ENCODE peak calls at places on chromosomes 5 and 9, in ten cellular contexts. N is astrocyte; B is Peyer's patch; Y is MM.1S; U is PC-9; R is spleen; K is cardiac muscle cell; W is fibroblast of lung; P is CD8-positive, alpha-beta T cell; X is psoas muscle. O is an unnamed sample.
A peak's percentile ranks its signal among the peaks of the same experiment; 100 is the strongest.

GRCh38 chr9:3125602-3126392 is 281.9 kb upstream of the PUM3 start:
- DNase-seq in W (no peak), X (no peak), Y (no peak), U (no peak), B (no peak), N (no peak), K (no peak), P (no peak), R (no peak), O (no peak)

GRCh38 chr9:133148351-133149129 is 15.2 kb downstream of the GBGT1 start:
- DNase-seq in Y (peak; percentile 40), U (no peak), B (peak; percentile 83), R (peak; percentile 93), X (peak; percentile 87), K (peak; percentile 46), P (peak; percentile 51), N (no peak), W (peak; percentile 20), O (no peak)

GRCh38 chr9:110156416-110156815 is 51.5 kb downstream of the C9orf152 start:
- DNase-seq in Y (peak; percentile 74), R (no peak), B (no peak), P (no peak), W (no peak), U (no peak), X (no peak), K (no peak), N (no peak), O (no peak)

GRCh38 chr5:109844148-109844547 is 154.4 kb downstream of the MAN2A1 start:
- DNase-seq in P (no peak), Y (no peak), N (no peak), K (peak; percentile 14), R (no peak), X (no peak), W (peak; percentile 42), U (no peak), B (no peak), O (no peak)

GRCh38 chr5:9533096-9533495 is 12.8 kb downstream of the SEMA5A start:
- DNase-seq in N (peak; percentile 52), Y (no peak), P (no peak), B (no peak), U (no peak), R (no peak), K (no peak), W (peak; percentile 36), X (no peak), O (no peak)

GRCh38 chr9:133771486-133772482 is 33.6 kb upstream of the SARDH start:
- DNase-seq in X (peak; percentile 46), B (peak; percentile 40), Y (no peak), R (peak; percentile 65), N (no peak), P (no peak), K (no peak), W (no peak), U (no peak), O (no peak)

GRCh38 chr5:132090107-132090506 is 16.5 kb downstream of the CSF2 start:
- DNase-seq in B (no peak), K (peak; percentile 69), W (peak; percentile 82), Y (peak; percentile 54), P (no peak), N (peak; percentile 92), R (no peak), X (no peak), U (peak; percentile 77), O (peak; percentile 55)

GRCh38 chr5:15834596-15835245 is 334.7 kb downstream of the FBXL7 start:
- DNase-seq in N (peak; percentile 94), X (no peak), K (peak; percentile 68), B (no peak), U (peak; percentile 42), R (no peak), P (no peak), Y (peak; percentile 43), W (peak; percentile 89), O (peak; percentile 37)

GRCh38 chr5:123460296-123460729 is 37.1 kb upstream of the CEP120 start:
- DNase-seq in R (no peak), K (peak; percentile 35), P (no peak), N (peak; percentile 22), X (no peak), U (peak; percentile 86), Y (no peak), W (no peak), B (no peak), O (no peak)

GRCh38 chr9:10045598-10045997 is 567.2 kb downstream of the PTPRD start:
- DNase-seq in N (peak; percentile 3), U (no peak), W (peak; percentile 66), K (peak; percentile 0), X (no peak), P (no peak), R (no peak), B (no peak), Y (peak; percentile 18), O (no peak)

GRCh38 chr5:180688326-180689070 is 39.1 kb upstream of the FLT4 start:
- DNase-seq in U (no peak), R (no peak), P (no peak), B (no peak), W (no peak), X (no peak), K (no peak), N (no peak), Y (no peak), O (no peak)

GRCh38 chr5:144205141-144205551 is 34.5 kb downstream of the KCTD16 start:
- DNase-seq in U (no peak), B (no peak), K (peak; percentile 45), X (peak; percentile 49), N (peak; percentile 45), P (no peak), Y (no peak), R (no peak), W (peak; percentile 44), O (no peak)

GRCh38 chr5:168086104-168086610 is 205.3 kb upstream of the WWC1 start:
- DNase-seq in U (peak; percentile 71), X (no peak), W (no peak), R (no peak), K (peak; percentile 3), B (no peak), Y (no peak), N (peak; percentile 60), P (no peak), O (no peak)

GRCh38 chr5:3604501-3604900 is 8.9 kb downstream of the IRX1 start:
- DNase-seq in K (no peak), B (no peak), R (peak; percentile 59), X (no peak), U (no peak), W (no peak), P (no peak), N (peak; percentile 75), Y (no peak), O (no peak)

GRCh38 chr5:149656576-149657182 is 73.4 kb upstream of the PPARGC1B start:
- DNase-seq in B (peak; percentile 79), R (no peak), Y (peak; percentile 17), U (no peak), N (no peak), K (peak; percentile 21), X (no peak), P (no peak), W (no peak), O (no peak)

GRCh38 chr5:66821626-66822429 is 225.6 kb downstream of the MAST4 start:
- DNase-seq in P (no peak), X (no peak), K (no peak), B (no peak), N (no peak), W (no peak), R (no peak), U (no peak), Y (no peak), O (no peak)

GRCh38 chr5:141657937-141658545 is 6.8 kb upstream of the FCHSD1 start:
- DNase-seq in U (peak; percentile 75), N (peak; percentile 94), B (no peak), W (peak; percentile 93), Y (no peak), X (peak; percentile 19), K (peak; percentile 71), R (no peak), P (no peak), O (peak; percentile 79)

GRCh38 chr9:35651964-35652828 is 1.5 kb upstream of the SIT1 start:
- DNase-seq in Y (no peak), X (no peak), K (peak; percentile 69), R (no peak), U (peak; percentile 74), B (peak; percentile 48), W (peak; percentile 83), N (no peak), P (no peak), O (no peak)

GRCh38 chr9:85431396-85432102 is 310.2 kb downstream of the AGTPBP1 start:
- DNase-seq in K (no peak), W (no peak), N (peak; percentile 70), R (no peak), Y (no peak), X (no peak), U (no peak), B (no peak), P (no peak), O (no peak)

GRCh38 chr9:90074319-90074962 is 469.6 kb downstream of the GADD45G start:
- DNase-seq in U (no peak), P (no peak), N (no peak), X (no peak), W (no peak), R (no peak), K (no peak), Y (no peak), B (no peak), O (no peak)
- TF ChIP-seq CTCF in U (no peak), P (no peak), N (no peak), X (no peak), W (no peak), R (no peak), K (no peak), Y (no peak), B (no peak), O (no peak)

DNA sequence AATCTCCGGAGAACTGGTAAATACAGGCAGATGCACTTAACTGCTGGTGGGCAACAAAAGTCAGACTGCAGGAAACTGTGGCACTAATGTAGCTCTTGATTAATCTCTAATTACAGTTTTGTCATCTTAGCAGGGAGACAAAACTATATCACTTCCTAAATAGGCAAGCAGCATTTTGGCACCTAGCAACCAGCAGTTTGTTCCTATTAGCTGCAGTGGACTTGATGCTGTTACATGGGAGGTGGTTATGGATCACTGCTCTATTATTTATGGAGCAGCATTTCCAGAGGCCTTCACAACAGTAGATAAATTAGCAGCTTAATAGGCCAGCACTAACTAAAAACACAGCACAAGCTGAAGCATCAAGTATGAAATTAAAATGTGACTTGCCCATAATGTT is 518.3 kb upstream of the ITGA1 start:
- DNase-seq in B (no peak), X (no peak), N (no peak), K (no peak), P (no peak), U (no peak), Y (no peak), W (no peak), R (no peak), O (no peak)
- H3K4me3 ChIP-seq in B (no peak overlapping the region), X (no peak overlapping the region), N (no peak overlapping the region), K (no peak overlapping the region), P (no peak overlapping the region), U (no peak overlapping the region), Y (peak overlapping the region; percentile 46), W (no peak overlapping the region), R (no peak overlapping the region), O (no peak overlapping the region)

GRCh38 chr9:21830589-21830988 is 28.2 kb downstream of the MTAP start:
- DNase-seq in R (no peak), W (no peak), B (no peak), Y (no peak), X (no peak), U (no peak), K (no peak), P (no peak), N (peak; percentile 68), O (no peak)
- H3K27ac ChIP-seq in R (no peak overlapping the region), W (no peak overlapping the region), B (no peak overlapping the region), Y (no peak overlapping the region), X (no peak overlapping the region), U (no peak overlapping the region), K (no peak overlapping the region), P (no peak overlapping the region), N (peak overlapping the region; percentile 87), O (no peak overlapping the region)

GRCh38 chr5:175728885-175729828 is 71.3 kb downstream of the HRH2 start:
- DNase-seq in U (no peak), R (no peak), P (no peak), W (no peak), X (no peak), Y (no peak), K (peak; percentile 18), N (no peak), B (no peak), O (no peak)
- TF ChIP-seq CTCF in U (no peak), R (no peak), P (no peak), W (no peak), X (no peak), Y (no peak), K (no peak), N (peak; percentile 8), B (no peak), O (no peak)